ENCODE peak calls at places on chromosomes 2 and 18, in seven cellular contexts. V, I, J, B, W, Y and X are unnamed samples.

GRCh38 chr2:217807753-217808152 is 195.0 kb downstream of the TNS1 start:
- DNase-seq in V (no peak), I (no peak), J (no peak), B (no peak), W (no peak), Y (no peak), X (no peak)

GRCh38 chr2:153864022-153864421 is 7.7 kb upstream of the GALNT13 start:
- DNase-seq in V (no peak), I (no peak), J (no peak), B (no peak), W (no peak), Y (no peak), X (no peak)

GRCh38 chr2:135299656-135300244 is 231.3 kb downstream of the ZRANB3 start:
- DNase-seq in V (no peak), I (no peak), J (no peak), B (no peak), W (peak), Y (no peak), X (no peak)

GRCh38 chr2:192137451-192137850 is 57.3 kb downstream of the TMEFF2 start:
- DNase-seq in V (no peak), I (no peak), J (no peak), B (no peak), W (no peak), Y (no peak), X (no peak)

GRCh38 chr18:60064271-60064670 is 164.5 kb downstream of the PMAIP1 start:
- DNase-seq in V (no peak), I (no peak), J (no peak), B (no peak), W (peak), Y (no peak), X (no peak)

GRCh38 chr2:225041210-225041870 is 928 bp downstream of the DOCK10 start:
- DNase-seq in V (no peak), I (no peak), J (no peak), B (peak), W (peak), Y (no peak), X (peak)

GRCh38 chr2:170660406-170660805 is 54.7 kb upstream of the SP5 start:
- DNase-seq in V (peak), I (peak), J (no peak), B (no peak), W (no peak), Y (no peak), X (no peak)

GRCh38 chr2:224938670-224939309 is 103.5 kb downstream of the DOCK10 start:
- DNase-seq in V (no peak), I (peak), J (no peak), B (no peak), W (no peak), Y (no peak), X (no peak)

GRCh38 chr2:109699646-109700045 is 85.5 kb downstream of the SOWAHC start:
- DNase-seq in V (no peak), I (no peak), J (no peak), B (no peak), W (no peak), Y (no peak), X (no peak)

GRCh38 chr2:95760839-95761525 is 169.2 kb downstream of the TRIM43 start:
- DNase-seq in V (no peak), I (no peak), J (peak), B (peak), W (peak), Y (no peak), X (peak)

GRCh38 chr18:54911551-54911950 is 47.7 kb downstream of the CCDC68 start:
- DNase-seq in V (no peak), I (no peak), J (no peak), B (no peak), W (no peak), Y (no peak), X (no peak)

GRCh38 chr2:237766334-237766733 is 32.2 kb upstream of the RBM44 start:
- DNase-seq in V (no peak), I (no peak), J (no peak), B (no peak), W (no peak), Y (no peak), X (no peak)

GRCh38 chr2:80326214-80326613 is 21.7 kb upstream of the LRRTM1 start:
- DNase-seq in V (no peak), I (no peak), J (no peak), B (peak), W (peak), Y (no peak), X (no peak)

GRCh38 chr2:113128386-113128664 is 927 bp downstream of the IL1RN start:
- DNase-seq in V (no peak), I (no peak), J (no peak), B (no peak), W (no peak), Y (no peak), X (no peak)

GRCh38 chr2:96264656-96265348 is 995 bp downstream of the TMEM127 start:
- DNase-seq in V (peak), I (peak), J (no peak), B (peak), W (no peak), Y (no peak), X (no peak)

GRCh38 chr2:108927936-108928659 is 60.9 kb downstream of the EDAR start:
- DNase-seq in V (peak), I (peak), J (peak), B (peak), W (peak), Y (no peak), X (peak)

GRCh38 chr2:228768818-228769217 is 502.3 kb downstream of the PID1 start:
- DNase-seq in V (no peak), I (no peak), J (peak), B (peak), W (no peak), Y (no peak), X (no peak)

GRCh38 chr2:27897755-27898154 is 7.2 kb downstream of the BABAM2 start:
- DNase-seq in V (no peak), I (no peak), J (no peak), B (no peak), W (no peak), Y (no peak), X (no peak)

GRCh38 chr18:6294119-6294784 is 120.5 kb downstream of the L3MBTL4 start:
- DNase-seq in V (no peak), I (no peak), J (no peak), B (no peak), W (no peak), Y (no peak), X (no peak)

GRCh38 chr2:224722777-224723176 is 6.6 kb upstream of the CCDC195 start:
- DNase-seq in V (no peak), I (no peak), J (no peak), B (no peak), W (no peak), Y (no peak), X (no peak)

GRCh38 chr2:189982777-189983394 is 79.6 kb downstream of the MSTN start:
- DNase-seq in V (no peak), I (no peak), J (no peak), B (no peak), W (no peak), Y (no peak), X (no peak)

GRCh38 chr2:201938151-201938815 is 95.4 kb upstream of the FZD7 start:
- DNase-seq in V (no peak), I (no peak), J (no peak), B (no peak), W (no peak), Y (no peak), X (no peak)

GRCh38 chr2:217396165-217396564 is 536.3 kb upstream of the TNP1 start:
- DNase-seq in V (no peak), I (no peak), J (no peak), B (no peak), W (no peak), Y (no peak), X (no peak)

GRCh38 chr2:190121971-190122370 is 59.4 kb upstream of the MSTN start:
- DNase-seq in V (no peak), I (no peak), J (no peak), B (peak), W (no peak), Y (peak), X (no peak)

GRCh38 chr2:239891692-239892091 is 133.4 kb downstream of the NDUFA10 start:
- DNase-seq in V (no peak), I (no peak), J (no peak), B (no peak), W (no peak), Y (no peak), X (no peak)

GRCh38 chr2:45494275-45494977 is 116.6 kb downstream of the SRBD1 start:
- DNase-seq in V (peak), I (peak), J (peak), B (peak), W (peak), Y (no peak), X (no peak)